ENCODE peak calls at places on chromosomes 5 and 9, in five cellular contexts. One of them, this sample, is unnamed.

GRCh38 chr5:173581408-173582197 is 34.8 kb downstream of the BOD1 start:
- DNase-seq in foreskin keratinocyte: no peak
- DNase-seq in fibroblast of the aortic adventitia: peak
- DNase-seq in DND-41: peak
- DNase-seq in left ventricle myocardium inferior: no peak
- DNase-seq in this sample: peak

GRCh38 chr9:35996358-35996970 is 38.5 kb upstream of the OR2S2 start:
- DNase-seq in fibroblast of the aortic adventitia: peak
- DNase-seq in foreskin keratinocyte: no peak
- DNase-seq in left ventricle myocardium inferior: peak
- DNase-seq in DND-41: no peak
- DNase-seq in this sample: no peak

GRCh38 chr5:159052282-159053011 is 47.3 kb downstream of the EBF1 start:
- DNase-seq in foreskin keratinocyte: no peak
- DNase-seq in fibroblast of the aortic adventitia: peak
- DNase-seq in left ventricle myocardium inferior: no peak
- DNase-seq in DND-41: no peak
- DNase-seq in this sample: no peak

GRCh38 chr5:1060535-1060981 is 51.3 kb downstream of the SLC12A7 start:
- DNase-seq in left ventricle myocardium inferior: peak
- DNase-seq in foreskin keratinocyte: no peak
- DNase-seq in fibroblast of the aortic adventitia: no peak
- DNase-seq in DND-41: no peak
- DNase-seq in this sample: no peak

GRCh38 chr9:82560457-82560904 is 502.5 kb downstream of the RASEF start:
- DNase-seq in foreskin keratinocyte: no peak
- DNase-seq in fibroblast of the aortic adventitia: no peak
- DNase-seq in left ventricle myocardium inferior: no peak
- DNase-seq in DND-41: no peak
- DNase-seq in this sample: no peak

GRCh38 chr9:89661956-89662717 is 57.3 kb downstream of the GADD45G start:
- DNase-seq in foreskin keratinocyte: peak
- DNase-seq in left ventricle myocardium inferior: peak
- DNase-seq in fibroblast of the aortic adventitia: peak
- DNase-seq in DND-41: no peak
- DNase-seq in this sample: peak

GRCh38 chr5:74977475-74977874 is 74.9 kb downstream of the GCNT4 start:
- DNase-seq in left ventricle myocardium inferior: no peak
- DNase-seq in fibroblast of the aortic adventitia: no peak
- DNase-seq in DND-41: no peak
- DNase-seq in foreskin keratinocyte: no peak
- DNase-seq in this sample: no peak

GRCh38 chr5:54516051-54516645 is 1.4 kb upstream of the SNX18 start:
- DNase-seq in fibroblast of the aortic adventitia: no peak
- DNase-seq in foreskin keratinocyte: no peak
- DNase-seq in left ventricle myocardium inferior: no peak
- DNase-seq in DND-41: no peak
- DNase-seq in this sample: no peak

GRCh38 chr9:18877984-18878383 is 155.0 kb downstream of the SAXO1 start:
- DNase-seq in foreskin keratinocyte: no peak
- DNase-seq in DND-41: no peak
- DNase-seq in left ventricle myocardium inferior: no peak
- DNase-seq in fibroblast of the aortic adventitia: no peak
- DNase-seq in this sample: no peak

GRCh38 chr5:132481243-132482211 is 9.0 kb downstream of the IRF1 start:
- DNase-seq in fibroblast of the aortic adventitia: no peak
- DNase-seq in left ventricle myocardium inferior: no peak
- DNase-seq in foreskin keratinocyte: no peak
- DNase-seq in DND-41: peak
- DNase-seq in this sample: no peak

GRCh38 chr5:66223637-66224036 is 79.5 kb downstream of the SREK1 start:
- DNase-seq in foreskin keratinocyte: no peak
- DNase-seq in left ventricle myocardium inferior: no peak
- DNase-seq in DND-41: no peak
- DNase-seq in fibroblast of the aortic adventitia: peak
- DNase-seq in this sample: no peak

GRCh38 chr9:121985792-121986494 is 107.2 kb downstream of the TTLL11 start:
- DNase-seq in DND-41: no peak
- DNase-seq in fibroblast of the aortic adventitia: peak
- DNase-seq in left ventricle myocardium inferior: peak
- DNase-seq in foreskin keratinocyte: no peak
- DNase-seq in this sample: no peak

GRCh38 chr5:531101-531748 is 7.0 kb upstream of the SLC9A3 start:
- DNase-seq in left ventricle myocardium inferior: no peak
- DNase-seq in fibroblast of the aortic adventitia: no peak
- DNase-seq in foreskin keratinocyte: no peak
- DNase-seq in DND-41: no peak
- DNase-seq in this sample: no peak

GRCh38 chr9:3459076-3459475 is 66.7 kb downstream of the RFX3 start:
- DNase-seq in foreskin keratinocyte: no peak
- DNase-seq in fibroblast of the aortic adventitia: no peak
- DNase-seq in DND-41: no peak
- DNase-seq in left ventricle myocardium inferior: no peak
- DNase-seq in this sample: no peak

GRCh38 chr5:157387683-157388093 is 72.3 kb upstream of the NIPAL4 start:
- DNase-seq in DND-41: no peak
- DNase-seq in foreskin keratinocyte: peak
- DNase-seq in fibroblast of the aortic adventitia: peak
- DNase-seq in left ventricle myocardium inferior: no peak
- DNase-seq in this sample: peak

GRCh38 chr5:158943057-158943456 is 156.7 kb downstream of the EBF1 start:
- DNase-seq in fibroblast of the aortic adventitia: peak
- DNase-seq in foreskin keratinocyte: peak
- DNase-seq in left ventricle myocardium inferior: peak
- DNase-seq in DND-41: no peak
- DNase-seq in this sample: peak

GRCh38 chr5:89878140-89878570 is 531.4 kb downstream of the CETN3 start:
- DNase-seq in fibroblast of the aortic adventitia: peak
- DNase-seq in DND-41: no peak
- DNase-seq in left ventricle myocardium inferior: no peak
- DNase-seq in foreskin keratinocyte: peak
- DNase-seq in this sample: peak

GRCh38 chr9:109469646-109470358 is 28.3 kb downstream of the PTPN3 start:
- DNase-seq in fibroblast of the aortic adventitia: peak
- DNase-seq in foreskin keratinocyte: no peak
- DNase-seq in DND-41: peak
- DNase-seq in left ventricle myocardium inferior: peak
- DNase-seq in this sample: peak

GRCh38 chr5:177179431-177179830 is 45.9 kb downstream of the NSD1 start:
- DNase-seq in left ventricle myocardium inferior: no peak
- DNase-seq in foreskin keratinocyte: no peak
- DNase-seq in fibroblast of the aortic adventitia: no peak
- DNase-seq in DND-41: no peak
- DNase-seq in this sample: no peak

GRCh38 chr9:129139233-129139992 is 28.2 kb downstream of the PTPA start:
- DNase-seq in fibroblast of the aortic adventitia: peak
- DNase-seq in DND-41: peak
- DNase-seq in left ventricle myocardium inferior: peak
- DNase-seq in foreskin keratinocyte: peak
- DNase-seq in this sample: peak

GRCh38 chr5:33257807-33258491 is 182.8 kb upstream of the TARS1 start:
- DNase-seq in fibroblast of the aortic adventitia: peak
- DNase-seq in left ventricle myocardium inferior: no peak
- DNase-seq in DND-41: no peak
- DNase-seq in foreskin keratinocyte: peak
- DNase-seq in this sample: peak

GRCh38 chr5:40441733-40442132 is 238.0 kb upstream of the PTGER4 start:
- DNase-seq in foreskin keratinocyte: no peak
- DNase-seq in fibroblast of the aortic adventitia: no peak
- DNase-seq in DND-41: no peak
- DNase-seq in left ventricle myocardium inferior: no peak
- DNase-seq in this sample: no peak

GRCh38 chr5:80191397-80191796 is 64.5 kb downstream of the SERINC5 start:
- DNase-seq in left ventricle myocardium inferior: no peak
- DNase-seq in foreskin keratinocyte: no peak
- DNase-seq in DND-41: no peak
- DNase-seq in fibroblast of the aortic adventitia: no peak
- DNase-seq in this sample: no peak

GRCh38 chr5:128084228-128085167 is 932 bp downstream of the SLC12A2 start:
- DNase-seq in fibroblast of the aortic adventitia: peak
- DNase-seq in foreskin keratinocyte: peak
- DNase-seq in left ventricle myocardium inferior: peak
- DNase-seq in DND-41: peak
- DNase-seq in this sample: peak

GRCh38 chr5:54553659-54554207 is 36.2 kb downstream of the SNX18 start:
- DNase-seq in fibroblast of the aortic adventitia: no peak
- DNase-seq in DND-41: no peak
- DNase-seq in foreskin keratinocyte: no peak
- DNase-seq in left ventricle myocardium inferior: no peak
- DNase-seq in this sample: no peak

GRCh38 chr9:106992186-106992585 is 129.2 kb downstream of the ZNF462 start:
- DNase-seq in DND-41: no peak
- DNase-seq in left ventricle myocardium inferior: no peak
- DNase-seq in fibroblast of the aortic adventitia: no peak
- DNase-seq in foreskin keratinocyte: no peak
- DNase-seq in this sample: no peak

GRCh38 chr5:93570294-93571110 is 10.5 kb downstream of the NR2F1-AS1 start:
- DNase-seq in DND-41: no peak
- DNase-seq in fibroblast of the aortic adventitia: no peak
- DNase-seq in foreskin keratinocyte: no peak
- DNase-seq in left ventricle myocardium inferior: no peak
- DNase-seq in this sample: no peak

GRCh38 chr5:103234239-103234975 is 24.2 kb upstream of the MACIR start:
- DNase-seq in left ventricle myocardium inferior: no peak
- DNase-seq in fibroblast of the aortic adventitia: peak
- DNase-seq in DND-41: no peak
- DNase-seq in foreskin keratinocyte: no peak
- DNase-seq in this sample: no peak

GRCh38 chr9:116905131-116905724 is 218.1 kb downstream of the TRIM32 start:
- DNase-seq in DND-41: no peak
- DNase-seq in foreskin keratinocyte: no peak
- DNase-seq in left ventricle myocardium inferior: no peak
- DNase-seq in fibroblast of the aortic adventitia: no peak
- DNase-seq in this sample: no peak

GRCh38 chr5:147484708-147485020 is 25.2 kb downstream of the DPYSL3 start:
- DNase-seq in fibroblast of the aortic adventitia: no peak
- DNase-seq in left ventricle myocardium inferior: no peak
- DNase-seq in DND-41: no peak
- DNase-seq in foreskin keratinocyte: no peak
- DNase-seq in this sample: no peak

GRCh38 chr5:164203581-164204225 is 698.3 kb downstream of the MAT2B start:
- DNase-seq in DND-41: no peak
- DNase-seq in fibroblast of the aortic adventitia: peak
- DNase-seq in foreskin keratinocyte: no peak
- DNase-seq in left ventricle myocardium inferior: no peak
- DNase-seq in this sample: peak

GRCh38 chr9:137026828-137027227 is 1.2 kb downstream of the ABCA2 start:
- DNase-seq in fibroblast of the aortic adventitia: no peak
- DNase-seq in left ventricle myocardium inferior: no peak
- DNase-seq in foreskin keratinocyte: no peak
- DNase-seq in DND-41: no peak
- DNase-seq in this sample: no peak

GRCh38 chr5:157161996-157162395 is 4.1 kb downstream of the GARIN3 start:
- DNase-seq in fibroblast of the aortic adventitia: no peak
- DNase-seq in foreskin keratinocyte: no peak
- DNase-seq in left ventricle myocardium inferior: no peak
- DNase-seq in DND-41: no peak
- DNase-seq in this sample: no peak

GRCh38 chr5:150155258-150156032 is at the start of gene PDGFRB:
- DNase-seq in fibroblast of the aortic adventitia: peak
- DNase-seq in DND-41: peak
- DNase-seq in left ventricle myocardium inferior: peak
- DNase-seq in foreskin keratinocyte: no peak
- DNase-seq in this sample: peak
- TF ChIP-seq CTCF in fibroblast of the aortic adventitia: no peak
- TF ChIP-seq CTCF in DND-41: no peak
- TF ChIP-seq CTCF in left ventricle myocardium inferior: no peak
- TF ChIP-seq CTCF in foreskin keratinocyte: no peak
- TF ChIP-seq CTCF in this sample: no peak

GRCh38 chr5:96052374-96052773 is 90.7 kb upstream of the ELL2 start:
- DNase-seq in DND-41: no peak
- DNase-seq in left ventricle myocardium inferior: no peak
- DNase-seq in foreskin keratinocyte: no peak
- DNase-seq in fibroblast of the aortic adventitia: no peak
- DNase-seq in this sample: no peak

GRCh38 chr5:96048763-96049162 is 87.1 kb upstream of the ELL2 start:
- DNase-seq in left ventricle myocardium inferior: no peak
- DNase-seq in foreskin keratinocyte: no peak
- DNase-seq in fibroblast of the aortic adventitia: no peak
- DNase-seq in DND-41: no peak
- DNase-seq in this sample: no peak

GRCh38 chr5:96051401-96051830 is 89.8 kb upstream of the ELL2 start:
- DNase-seq in DND-41: no peak
- DNase-seq in fibroblast of the aortic adventitia: no peak
- DNase-seq in left ventricle myocardium inferior: no peak
- DNase-seq in foreskin keratinocyte: no peak
- DNase-seq in this sample: no peak

GRCh38 chr5:96050273-96050880 is 88.7 kb upstream of the ELL2 start:
- DNase-seq in foreskin keratinocyte: no peak
- DNase-seq in DND-41: no peak
- DNase-seq in fibroblast of the aortic adventitia: no peak
- DNase-seq in left ventricle myocardium inferior: no peak
- DNase-seq in this sample: no peak

GRCh38 chr5:96049398-96050272 is 88.0 kb upstream of the ELL2 start:
- DNase-seq in fibroblast of the aortic adventitia: peak
- DNase-seq in left ventricle myocardium inferior: no peak
- DNase-seq in foreskin keratinocyte: peak
- DNase-seq in DND-41: no peak
- DNase-seq in this sample: peak
- TF ChIP-seq CTCF in fibroblast of the aortic adventitia: no peak
- TF ChIP-seq CTCF in left ventricle myocardium inferior: no peak
- TF ChIP-seq CTCF in foreskin keratinocyte: no peak
- TF ChIP-seq CTCF in DND-41: no peak
- TF ChIP-seq CTCF in this sample: no peak

GRCh38 chr5:109844148-109844547 is 154.4 kb downstream of the MAN2A1 start:
- DNase-seq in left ventricle myocardium inferior: no peak
- DNase-seq in foreskin keratinocyte: no peak
- DNase-seq in DND-41: no peak
- DNase-seq in fibroblast of the aortic adventitia: peak
- DNase-seq in this sample: peak
- TF ChIP-seq CTCF in left ventricle myocardium inferior: peak
- TF ChIP-seq CTCF in foreskin keratinocyte: peak
- TF ChIP-seq CTCF in DND-41: peak
- TF ChIP-seq CTCF in fibroblast of the aortic adventitia: peak
- TF ChIP-seq CTCF in this sample: peak

DNA sequence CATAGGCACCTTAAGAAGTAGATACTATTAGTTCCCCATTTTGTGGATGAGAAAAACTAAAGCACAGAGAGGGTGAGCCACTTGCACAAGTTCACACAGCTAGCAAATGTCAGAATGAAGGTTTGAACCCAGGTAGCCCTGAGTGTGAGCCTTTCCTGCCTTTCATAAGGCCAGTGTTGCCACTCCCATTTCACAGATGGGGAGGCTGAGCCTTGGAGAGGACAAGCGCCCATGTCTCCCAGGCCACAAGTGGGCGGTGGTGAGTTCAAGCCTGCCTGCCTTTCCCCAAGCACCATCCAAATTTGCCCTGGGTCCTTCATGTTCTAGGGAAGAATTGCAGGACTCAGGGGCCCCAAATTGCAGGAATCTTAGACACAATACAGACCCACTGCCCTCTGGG is 50.6 kb downstream of the LHX2 start:
- DNase-seq in fibroblast of the aortic adventitia: no peak
- DNase-seq in left ventricle myocardium inferior: no peak
- DNase-seq in DND-41: no peak
- DNase-seq in foreskin keratinocyte: no peak
- DNase-seq in this sample: no peak
- TF ChIP-seq CTCF in fibroblast of the aortic adventitia: no peak
- TF ChIP-seq CTCF in left ventricle myocardium inferior: no peak
- TF ChIP-seq CTCF in DND-41: peak
- TF ChIP-seq CTCF in foreskin keratinocyte: no peak
- TF ChIP-seq CTCF in this sample: no peak

GRCh38 chr9:99947395-99947794 is 40.9 kb downstream of the STX17 start:
- DNase-seq in DND-41: no peak
- DNase-seq in foreskin keratinocyte: no peak
- DNase-seq in left ventricle myocardium inferior: no peak
- DNase-seq in fibroblast of the aortic adventitia: no peak
- DNase-seq in this sample: no peak
- TF ChIP-seq CTCF in DND-41: no peak
- TF ChIP-seq CTCF in foreskin keratinocyte: peak
- TF ChIP-seq CTCF in left ventricle myocardium inferior: no peak
- TF ChIP-seq CTCF in fibroblast of the aortic adventitia: peak
- TF ChIP-seq CTCF in this sample: no peak